ENCODE peak calls at places on chromosomes 1 and 21, in six cellular contexts. B is ureter; A is T-helper 2 cell; M is stimulated activated CD8-positive, alpha-beta memory T cell treated with anti-CD3 and anti-CD28 coated beads, Interleukin-4, amount 100 ng/mL, for 4 hours; Q is stimulated activated CD4-positive, alpha-beta T cell treated with anti-CD3 and anti-CD28 coated beads, Interleukin-1b, Interleukin-23, amount 100 ng/mL, for 4 hours; D is central memory CD4-positive, alpha-beta T cell. P is an unnamed sample.

GRCh38 chr1:175715791-175716190 is 27.6 kb downstream of the TNR start:
- DNase-seq in M (no peak), A (no peak), Q (no peak), D (no peak), B (no peak), P (no peak)

GRCh38 chr1:40921522-40921921 is 58.0 kb upstream of the CTPS1 start:
- DNase-seq in A (no peak), M (no peak), B (no peak), Q (no peak), D (no peak), P (no peak)

GRCh38 chr1:229148041-229148671 is 122.8 kb upstream of the RAB4A start:
- DNase-seq in Q (no peak), A (no peak), M (no peak), D (no peak), B (no peak), P (peak)

GRCh38 chr1:191022856-191023255 is 545.2 kb upstream of the BRINP3 start:
- DNase-seq in A (no peak), Q (no peak), B (no peak), M (no peak), D (no peak), P (peak)

GRCh38 chr1:96991261-96991660 is 269.7 kb downstream of the PTBP2 start:
- DNase-seq in A (no peak), D (no peak), B (no peak), M (no peak), Q (no peak), P (no peak)

GRCh38 chr21:33976082-33976979 is 60.7 kb upstream of the ATP5PO start:
- DNase-seq in B (peak), D (peak), M (peak), Q (peak), A (peak), P (peak)

GRCh38 chr1:194975913-194976312 is 1632.3 kb downstream of the KCNT2 start:
- DNase-seq in B (no peak), Q (no peak), D (no peak), M (no peak), A (no peak), P (peak)

GRCh38 chr1:31567956-31568570 is 8.3 kb upstream of the TINAGL1 start:
- DNase-seq in B (no peak), M (no peak), A (no peak), D (no peak), Q (no peak), P (peak)

GRCh38 chr1:154906621-154907081 is 29.9 kb downstream of the PMVK start:
- DNase-seq in A (no peak), D (no peak), Q (no peak), M (no peak), B (no peak), P (no peak)

GRCh38 chr1:151061012-151061401 is 810 bp downstream of the MLLT11 start:
- DNase-seq in B (no peak), Q (no peak), A (no peak), M (no peak), D (no peak), P (peak)

GRCh38 chr1:32192220-32192948 is 8.0 kb upstream of the CCDC28B start:
- DNase-seq in D (no peak), B (no peak), M (no peak), Q (no peak), A (no peak), P (no peak)